ENCODE peak calls at places on chromosomes 11 and 22, in eight cellular contexts. T, D, J, K, X, Q, F and I are unnamed samples. For H3K4me1, the result is how much of the 10 kb centered on the place peaks cover.

GRCh38 chr22:44372611-44373010 is 59.9 kb upstream of the SHISAL1 start:
- DNase-seq in Q (no peak), X (no peak), K (no peak), F (no peak), J (no peak), T (no peak), D (no peak), I (peak)

GRCh38 chr11:125517116-125517804 is 21.2 kb upstream of the FEZ1 start:
- DNase-seq in X (no peak), F (no peak), D (peak), Q (no peak), T (no peak), J (no peak), K (no peak), I (no peak)

GRCh38 chr11:32033491-32033890 is 57.4 kb upstream of the RCN1 start:
- DNase-seq in F (no peak), K (no peak), X (no peak), J (no peak), T (no peak), D (no peak), Q (no peak), I (no peak)

GRCh38 chr11:47409440-47410403 is 1.3 kb downstream of the SLC39A13 start:
- DNase-seq in F (no peak), J (peak), Q (no peak), K (peak), X (no peak), T (no peak), D (no peak), I (no peak)

GRCh38 chr11:60457576-60457975 is 1.9 kb downstream of the MS4A1 start:
- DNase-seq in T (no peak), J (no peak), F (no peak), Q (no peak), X (no peak), K (no peak), D (no peak), I (no peak)

GRCh38 chr11:122595246-122595645 is 60.3 kb upstream of the UBASH3B start:
- DNase-seq in F (no peak), K (no peak), T (no peak), D (no peak), J (no peak), Q (no peak), X (no peak), I (no peak)

GRCh38 chr11:30326114-30326783 is 3.3 kb downstream of the ARL14EP start:
- DNase-seq in Q (no peak), X (no peak), K (no peak), J (peak), D (no peak), T (no peak), F (no peak), I (no peak)

GRCh38 chr11:47992959-47993820 is 12.8 kb downstream of the PTPRJ start:
- DNase-seq in X (no peak), D (no peak), F (no peak), J (peak), Q (no peak), T (no peak), K (no peak), I (no peak)

GRCh38 chr11:73330569-73331093 is 22.6 kb downstream of the ARHGEF17 start:
- DNase-seq in X (no peak), T (no peak), Q (no peak), J (peak), D (no peak), F (no peak), K (no peak), I (no peak)

GRCh38 chr11:4539603-4540219 is 5.3 kb upstream of the OR52M1 start:
- DNase-seq in J (peak), K (no peak), T (peak), X (peak), D (peak), Q (peak), F (peak), I (peak)

GRCh38 chr11:23217072-23217471 is 356.8 kb upstream of the CCDC179 start:
- DNase-seq in K (no peak), X (no peak), J (no peak), F (no peak), D (no peak), T (no peak), Q (no peak), I (no peak)

GRCh38 chr11:8127442-8127841 is 41.4 kb downstream of the RIC3 start:
- DNase-seq in K (no peak), F (no peak), X (no peak), D (no peak), J (no peak), T (no peak), Q (no peak), I (no peak)

GRCh38 chr11:73176145-73176891 is 34.2 kb upstream of the FCHSD2 start:
- DNase-seq in T (no peak), X (no peak), J (no peak), Q (no peak), K (no peak), F (no peak), D (no peak), I (peak)

GRCh38 chr11:102171101-102171500 is 60.9 kb downstream of the YAP1 start:
- DNase-seq in F (no peak), J (peak), D (no peak), T (no peak), X (no peak), Q (no peak), K (no peak), I (no peak)

GRCh38 chr11:353315-353857 is 15.9 kb upstream of the B4GALNT4 start:
- DNase-seq in F (peak), T (no peak), D (no peak), K (peak), Q (no peak), X (peak), J (peak), I (peak)

GRCh38 chr11:62665630-62666258 is 632 bp downstream of the CSKMT start:
- DNase-seq in Q (peak), D (peak), T (peak), F (peak), J (no peak), X (peak), K (peak), I (peak)

GRCh38 chr22:25366876-25367466 is 147.5 kb downstream of the CRYBB2 start:
- DNase-seq in D (no peak), J (no peak), X (no peak), T (no peak), K (peak), Q (no peak), F (no peak), I (no peak)

GRCh38 chr22:39463931-39464390 is 7.1 kb downstream of the MGAT3 start:
- DNase-seq in Q (no peak), D (no peak), K (peak), F (no peak), J (no peak), T (no peak), X (peak), I (peak)

GRCh38 chr22:28102413-28102812 is 183.4 kb upstream of the PITPNB start:
- DNase-seq in J (no peak), Q (no peak), D (no peak), X (no peak), K (no peak), T (no peak), F (no peak), I (no peak)

GRCh38 chr11:1148752-1149180 is 9.0 kb upstream of the MUC5AC start:
- DNase-seq in Q (no peak), X (no peak), F (no peak), K (no peak), T (no peak), J (no peak), D (no peak), I (peak)

GRCh38 chr11:12058425-12059115 is 50.1 kb upstream of the DKK3 start:
- DNase-seq in X (peak), T (no peak), Q (no peak), J (no peak), K (no peak), D (no peak), F (no peak), I (peak)

GRCh38 chr11:9765320-9766101 is 101.6 kb downstream of the SWAP70 start:
- DNase-seq in T (no peak), Q (no peak), K (peak), D (no peak), F (no peak), X (no peak), J (no peak), I (no peak)

GRCh38 chr22:42994917-42995562 is 19.9 kb downstream of the PACSIN2 start:
- DNase-seq in T (no peak), X (peak), F (peak), Q (no peak), D (no peak), K (no peak), J (peak), I (peak)

GRCh38 chr11:66288138-66288865 is 641 bp downstream of the YIF1A start:
- DNase-seq in J (peak), X (no peak), Q (no peak), D (no peak), K (no peak), F (no peak), T (no peak), I (peak)

GRCh38 chr11:56783448-56784041 is 35.0 kb upstream of the OR9G4 start:
- DNase-seq in Q (no peak), D (peak), K (no peak), F (no peak), J (peak), T (no peak), X (no peak), I (no peak)

GRCh38 chr22:38238519-38239051 is 34.2 kb downstream of the TMEM184B start:
- DNase-seq in K (no peak), F (no peak), Q (no peak), X (no peak), J (peak), T (no peak), D (no peak), I (no peak)

GRCh38 chr22:28599693-28600092 is 79.9 kb downstream of the TTC28 start:
- DNase-seq in J (no peak), K (no peak), F (no peak), X (no peak), Q (no peak), T (no peak), D (no peak), I (no peak)

GRCh38 chr22:19598054-19598855 is 74.0 kb upstream of the CLDN5 start:
- DNase-seq in D (no peak), J (peak), Q (no peak), K (no peak), T (peak), X (no peak), F (no peak), I (peak)

GRCh38 chr22:29689872-29690213 is 30.0 kb upstream of the CABP7 start:
- DNase-seq in D (peak), J (peak), X (no peak), T (peak), F (peak), K (peak), Q (peak), I (peak)

GRCh38 chr22:49026476-49027121 is 801.1 kb downstream of the BRD1 start:
- DNase-seq in F (no peak), T (no peak), J (no peak), X (no peak), Q (no peak), D (no peak), K (no peak), I (no peak)

DNA sequence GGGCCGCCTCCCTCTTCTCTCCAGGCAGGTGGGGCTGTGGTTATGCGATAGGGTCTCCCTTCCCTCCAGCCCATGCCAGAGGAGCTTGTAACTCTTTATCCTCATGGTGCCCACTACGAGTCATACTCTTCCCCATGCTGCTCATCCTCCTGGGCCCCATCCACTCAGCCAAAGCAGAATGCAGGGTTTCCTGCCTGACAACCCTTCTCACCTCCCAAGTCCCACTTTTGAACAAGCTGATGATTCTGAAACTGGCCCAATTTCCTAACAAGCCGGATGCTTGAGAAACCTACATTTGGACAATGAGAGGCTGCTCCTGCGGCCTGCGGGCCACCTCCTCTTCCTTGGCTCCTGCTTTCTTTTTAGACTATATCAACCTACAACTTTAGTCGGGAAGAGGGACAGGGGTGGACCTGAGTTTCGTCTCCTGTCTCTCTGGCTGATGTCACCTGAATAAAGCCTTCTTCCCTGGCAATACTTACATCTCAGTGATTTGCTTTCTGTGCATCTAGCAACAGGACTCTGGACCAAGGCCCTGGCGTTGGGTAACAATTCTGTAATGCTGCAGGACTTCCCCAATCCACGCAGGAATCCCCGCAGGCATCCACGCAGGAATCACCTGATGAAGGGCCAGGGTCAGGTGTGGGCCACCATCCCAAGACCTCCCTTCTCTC is 1.5 kb upstream of the NDUFS8 start:
- DNase-seq in K (no peak), D (no peak), Q (no peak), J (peak), F (no peak), T (no peak), X (no peak), I (no peak)
- H3K27ac ChIP-seq in K (no peak), D (no peak), Q (no peak), J (peak), F (no peak), T (no peak), X (no peak), I (no peak)

GRCh38 chr22:20787746-20788626 is 14.1 kb downstream of the SERPIND1 start:
- DNase-seq in D (no peak), K (no peak), Q (no peak), T (no peak), X (no peak), F (no peak), J (no peak), I (no peak)

GRCh38 chr22:20787223-20787622 is 13.3 kb downstream of the SERPIND1 start:
- DNase-seq in X (no peak), Q (no peak), F (no peak), J (no peak), K (no peak), T (no peak), D (no peak), I (no peak)

GRCh38 chr22:20785415-20785814 is 11.5 kb downstream of the SERPIND1 start:
- DNase-seq in K (no peak), X (no peak), J (no peak), F (no peak), T (no peak), Q (no peak), D (no peak), I (no peak)

GRCh38 chr22:20786536-20786979 is 12.6 kb downstream of the SERPIND1 start:
- DNase-seq in D (no peak), F (no peak), X (no peak), Q (no peak), T (no peak), J (no peak), K (peak), I (peak)

DNA sequence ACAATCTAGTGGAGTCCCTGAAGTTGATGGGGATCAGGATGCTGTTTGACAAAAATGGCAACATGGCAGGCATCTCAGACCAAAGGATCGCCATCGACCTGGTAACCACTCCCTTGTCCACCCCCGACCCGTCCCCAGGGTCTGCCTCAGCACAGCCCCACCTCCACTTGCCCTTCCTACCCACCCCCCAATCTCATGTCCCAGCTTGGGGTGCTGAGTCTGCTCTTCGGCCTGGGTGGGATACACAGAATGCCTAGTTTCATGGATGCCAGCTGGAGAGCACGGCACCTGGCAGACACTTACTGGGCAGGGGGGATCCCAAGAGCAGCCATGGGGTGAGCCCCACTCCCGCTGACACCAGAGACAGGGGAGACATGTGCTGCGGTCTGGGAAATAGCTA is 12.1 kb downstream of the SERPIND1 start:
- DNase-seq in J (no peak), D (no peak), K (no peak), T (no peak), X (no peak), Q (no peak), F (no peak), I (no peak)
- H3K4me1 ChIP-seq in J (under half), D (under half), K (under half), T (under half), X (under half), Q (under half), F (under half), I (half or more)

DNA sequence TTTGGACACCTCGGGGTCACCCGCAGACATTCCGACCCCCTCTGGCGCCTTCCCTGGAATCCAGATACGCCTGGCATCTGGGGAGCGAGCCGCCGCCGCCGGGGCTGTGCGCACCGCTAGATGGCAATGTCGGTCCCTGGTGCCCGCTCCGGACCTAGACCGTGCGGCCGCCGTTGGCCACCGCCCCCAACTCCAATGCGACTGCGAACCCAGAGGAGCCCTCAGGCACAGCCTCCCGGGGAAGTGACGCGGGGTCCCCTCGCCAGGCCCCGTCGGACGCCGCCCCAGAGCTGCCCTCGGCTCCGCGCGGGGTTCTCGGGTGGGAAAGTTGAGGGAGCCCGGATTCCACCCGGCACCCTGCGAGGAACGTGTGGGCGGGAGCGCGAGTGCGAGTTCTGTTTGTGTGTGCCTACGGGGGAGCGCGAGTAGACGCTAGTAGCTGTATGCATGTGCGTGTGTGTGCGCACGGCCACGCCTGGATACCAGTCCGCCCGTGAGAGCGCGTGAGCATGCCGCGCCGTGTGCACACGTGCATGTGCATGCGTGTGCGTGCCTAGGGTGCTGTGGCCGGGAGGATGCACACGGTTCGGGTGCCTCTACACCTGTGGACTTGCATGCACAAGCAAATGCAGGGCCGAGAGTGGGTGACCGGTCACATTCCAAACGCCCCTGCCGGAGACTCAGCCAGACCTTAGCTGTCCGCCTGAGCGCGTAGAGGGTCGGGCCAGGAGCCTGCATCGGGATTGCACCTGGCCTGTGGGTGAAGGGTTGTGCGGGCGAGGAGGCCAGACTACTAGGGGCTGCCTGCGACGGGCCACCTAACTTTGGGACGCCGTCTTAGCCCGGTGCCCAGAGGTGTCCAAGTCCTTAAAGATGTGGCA is 1.9 kb downstream of the CHRM4 start:
- DNase-seq in D (peak), X (no peak), F (peak), K (peak), J (peak), T (peak), Q (peak), I (peak)
- H3K4me3 ChIP-seq in D (peak), X (peak), F (peak), K (peak), J (peak), T (peak), Q (no peak), I (peak)

GRCh38 chr11:116207349-116207748 is 565.4 kb downstream of the BUD13 start:
- DNase-seq in J (no peak), D (no peak), Q (no peak), X (no peak), K (no peak), T (no peak), F (no peak), I (no peak)

GRCh38 chr11:116210663-116211062 is 562.1 kb downstream of the BUD13 start:
- DNase-seq in X (no peak), Q (no peak), F (no peak), K (no peak), J (no peak), T (no peak), D (no peak), I (no peak)

GRCh38 chr11:116207781-116208180 is 565.0 kb downstream of the BUD13 start:
- DNase-seq in T (no peak), F (no peak), D (no peak), Q (no peak), X (no peak), K (no peak), J (no peak), I (peak)

GRCh38 chr11:116215471-116216113 is 557.2 kb downstream of the BUD13 start:
- DNase-seq in X (no peak), F (no peak), K (no peak), J (no peak), D (no peak), Q (no peak), T (no peak), I (no peak)

GRCh38 chr11:116211166-116211565 is 561.6 kb downstream of the BUD13 start:
- DNase-seq in K (no peak), Q (no peak), F (no peak), T (no peak), J (no peak), D (no peak), X (no peak), I (no peak)
- H3K27ac ChIP-seq in K (no peak), Q (no peak), F (no peak), T (no peak), J (no peak), D (no peak), X (no peak), I (no peak)

DNA sequence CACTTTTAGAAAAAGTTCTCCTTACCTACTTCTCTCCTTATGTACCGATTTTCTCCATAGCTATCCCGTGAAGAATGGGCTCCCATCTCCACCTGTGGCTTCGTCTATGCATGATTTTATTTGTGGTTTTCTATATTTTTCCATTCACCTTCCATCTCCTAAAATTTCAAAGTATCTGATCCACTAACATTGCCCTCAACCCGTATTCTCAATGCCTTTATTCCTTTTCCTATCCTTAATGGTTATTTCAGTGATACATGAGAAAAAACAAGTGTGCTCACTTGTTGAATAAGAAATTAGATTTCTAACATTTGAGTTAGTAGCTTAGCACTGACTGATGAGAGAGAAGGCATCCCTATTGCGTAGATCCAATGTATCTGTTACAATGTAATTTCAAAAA is 16.9 kb downstream of the CYP2R1 start:
- DNase-seq in D (no peak), T (no peak), F (no peak), X (no peak), J (no peak), K (no peak), Q (no peak), I (no peak)
- H3K4me1 ChIP-seq in D (under half), T (under half), F (under half), X (under half), J (under half), K (under half), Q (under half), I (under half)